ENCODE peak calls at places on chromosomes 5 and 9, in ten cellular contexts. Y is stimulated activated CD8-positive, alpha-beta memory T cell treated with anti-CD3 and anti-CD28 coated beads, Interleukin-7, amount 100 ng/mL, for 4 hours; C is activated CD4-positive, alpha-beta T cell treated with anti-CD3 and anti-CD28 coated beads, Interleukin-2, amount 50 U/mL, for 4 hours; P is HTR-8/SVneo; W is CD4-positive, alpha-beta T cell; A is effector CD4-positive, alpha-beta T cell; F is NCI-H774; K is LoVo; M is ELF-1; H is GM23338. X is an unnamed sample.

GRCh38 chr5:74082504-74082903 is 456.5 kb downstream of the ARHGEF28 start:
- DNase-seq in Y (no peak), C (no peak), P (no peak), W (no peak), A (no peak), F (peak; percentile 47), K (no peak), M (no peak), H (no peak), X (no peak)

GRCh38 chr9:125343518-125344284 is 82.1 kb downstream of the GAPVD1 start:
- DNase-seq in Y (no peak), C (no peak), P (no peak), W (no peak), A (no peak), F (peak; percentile 80), K (no peak), M (peak; percentile 53), H (peak; percentile 74), X (no peak)

GRCh38 chr9:74942801-74943200 is 9.9 kb downstream of the C9orf40 start:
- DNase-seq in Y (peak; percentile 32), C (peak; percentile 31), P (no peak), W (no peak), A (no peak), F (no peak), K (no peak), M (no peak), H (no peak), X (no peak)

GRCh38 chr5:14178671-14179211 is 35.6 kb downstream of the TRIO start:
- DNase-seq in Y (no peak), C (no peak), P (peak; percentile 76), W (no peak), A (no peak), F (no peak), K (peak; percentile 43), M (peak; percentile 92), H (peak; percentile 43), X (no peak)

GRCh38 chr9:123604861-123605260 is 248.9 kb downstream of the CRB2 start:
- DNase-seq in Y (no peak), C (no peak), P (no peak), W (no peak), A (no peak), F (no peak), K (no peak), M (no peak), H (no peak), X (no peak)

GRCh38 chr5:53161876-53162275 is 52.3 kb upstream of the MOCS2 start:
- DNase-seq in Y (no peak), C (no peak), P (no peak), W (no peak), A (no peak), F (no peak), K (no peak), M (no peak), H (no peak), X (no peak)

GRCh38 chr5:93604119-93604963 is 21.3 kb downstream of the NR2F1 start:
- DNase-seq in Y (no peak), C (no peak), P (no peak), W (no peak), A (no peak), F (no peak), K (no peak), M (no peak), H (peak; percentile 69), X (no peak)

GRCh38 chr9:346114-346513 is 131.4 kb downstream of the DOCK8 start:
- DNase-seq in Y (no peak), C (no peak), P (no peak), W (no peak), A (no peak), F (no peak), K (no peak), M (peak; percentile 14), H (no peak), X (no peak)

GRCh38 chr9:89361816-89362646 is 43.7 kb downstream of the SECISBP2 start:
- DNase-seq in Y (no peak), C (no peak), P (no peak), W (no peak), A (no peak), F (no peak), K (no peak), M (no peak), H (no peak), X (no peak)

GRCh38 chr5:158716668-158717067 is 383.0 kb downstream of the EBF1 start:
- DNase-seq in Y (no peak), C (no peak), P (no peak), W (no peak), A (no peak), F (no peak), K (no peak), M (peak; percentile 20), H (peak; percentile 47), X (no peak)

GRCh38 chr5:76145945-76146344 is 62.8 kb downstream of the SV2C start:
- DNase-seq in Y (no peak), C (no peak), P (no peak), W (no peak), A (no peak), F (no peak), K (peak; percentile 4), M (peak; percentile 43), H (peak; percentile 74), X (no peak)

GRCh38 chr9:95529910-95530309 is 13.1 kb upstream of the PTCH1 start:
- DNase-seq in Y (no peak), C (no peak), P (no peak), W (no peak), A (no peak), F (no peak), K (no peak), M (no peak), H (no peak), X (no peak)

GRCh38 chr9:133121200-133122166 is at the start of gene RALGDS:
- DNase-seq in Y (peak; percentile 81), C (peak; percentile 85), P (peak; percentile 75), W (peak; percentile 89), A (peak; percentile 90), F (peak; percentile 91), K (peak; percentile 87), M (peak; percentile 46), H (peak; percentile 94), X (peak; percentile 86)

GRCh38 chr5:163409384-163409783 is 28.0 kb upstream of the CCNG1 start:
- DNase-seq in Y (no peak), C (no peak), P (no peak), W (no peak), A (no peak), F (no peak), K (no peak), M (peak; percentile 20), H (no peak), X (no peak)

GRCh38 chr5:133421394-133421793 is 190.9 kb downstream of the FSTL4 start:
- DNase-seq in Y (no peak), C (no peak), P (peak; percentile 45), W (no peak), A (no peak), F (no peak), K (no peak), M (peak; percentile 62), H (peak; percentile 92), X (no peak)

GRCh38 chr9:34254966-34255825 is 73.9 kb downstream of the KIF24 start:
- DNase-seq in Y (no peak), C (no peak), P (no peak), W (no peak), A (no peak), F (no peak), K (no peak), M (no peak), H (no peak), X (no peak)

GRCh38 chr9:22136446-22137140 is 127.5 kb upstream of the CDKN2B start:
- DNase-seq in Y (no peak), C (no peak), P (no peak), W (no peak), A (no peak), F (no peak), K (no peak), M (no peak), H (no peak), X (no peak)

GRCh38 chr5:146877178-146877681 is 1.3 kb downstream of the PPP2R2B start:
- DNase-seq in Y (no peak), C (no peak), P (no peak), W (no peak), A (no peak), F (no peak), K (no peak), M (no peak), H (peak; percentile 35), X (no peak)

GRCh38 chr9:118362596-118362995 is 658.4 kb downstream of the TLR4 start:
- DNase-seq in Y (no peak), C (no peak), P (no peak), W (no peak), A (no peak), F (no peak), K (no peak), M (no peak), H (no peak), X (no peak)

GRCh38 chr5:893711-894110 is 1.0 kb downstream of the TRIP13 start:
- DNase-seq in Y (no peak), C (no peak), P (no peak), W (no peak), A (no peak), F (peak; percentile 63), K (no peak), M (no peak), H (no peak), X (no peak)

GRCh38 chr5:59609501-59610265 is 283.8 kb downstream of the PDE4D start:
- DNase-seq in Y (no peak), C (no peak), P (no peak), W (no peak), A (no peak), F (no peak), K (no peak), M (no peak), H (no peak), X (no peak)

GRCh38 chr5:172713809-172714490 is 57.0 kb downstream of the DUSP1 start:
- DNase-seq in Y (no peak), C (no peak), P (no peak), W (no peak), A (no peak), F (no peak), K (no peak), M (no peak), H (no peak), X (no peak)

GRCh38 chr9:129109504-129109903 is 1.1 kb downstream of the CRAT start:
- DNase-seq in Y (no peak), C (peak; percentile 9), P (no peak), W (peak; percentile 32), A (no peak), F (no peak), K (no peak), M (peak; percentile 42), H (peak; percentile 58), X (no peak)

GRCh38 chr9:304519-305185 is 90.0 kb downstream of the DOCK8 start:
- DNase-seq in Y (no peak), C (no peak), P (no peak), W (peak; percentile 12), A (peak; percentile 5), F (no peak), K (no peak), M (peak; percentile 67), H (peak; percentile 63), X (no peak)

X was measured in activated B cell treated with CpG ODN at 0.5 μM for 24 hours.